ENCODE peak calls at places on chromosomes 3 and 15, in five cellular contexts. One of them, this sample, is unnamed.

GRCh38 chr3:139803294-139803693 is 125.5 kb upstream of the NMNAT3 start:
- DNase-seq in stomach: no peak
- DNase-seq in left lung: no peak
- DNase-seq in WERI-Rb-1: no peak
- DNase-seq in neural progenitor cell: no peak
- DNase-seq in this sample: no peak

GRCh38 chr3:127238602-127239001 is 45.7 kb downstream of the PRR23E start:
- DNase-seq in stomach: no peak
- DNase-seq in left lung: no peak
- DNase-seq in WERI-Rb-1: no peak
- DNase-seq in neural progenitor cell: no peak
- DNase-seq in this sample: no peak

GRCh38 chr15:66128116-66128715 is 125.3 kb downstream of the MEGF11 start:
- DNase-seq in stomach: no peak
- DNase-seq in left lung: no peak
- DNase-seq in WERI-Rb-1: no peak
- DNase-seq in neural progenitor cell: no peak
- DNase-seq in this sample: no peak

GRCh38 chr3:10726787-10727186 is 89.2 kb upstream of the SLC6A11 start:
- DNase-seq in stomach: no peak
- DNase-seq in left lung: no peak
- DNase-seq in WERI-Rb-1: no peak
- DNase-seq in neural progenitor cell: no peak
- DNase-seq in this sample: no peak

GRCh38 chr3:170809021-170809974 is 60.7 kb downstream of the RPL22L1 start:
- DNase-seq in stomach: no peak
- DNase-seq in left lung: no peak
- DNase-seq in WERI-Rb-1: peak; percentile 76
- DNase-seq in neural progenitor cell: peak; percentile 73
- DNase-seq in this sample: no peak

GRCh38 chr15:45184562-45185041 is 3.2 kb downstream of the SHF start:
- DNase-seq in stomach: no peak
- DNase-seq in left lung: no peak
- DNase-seq in WERI-Rb-1: peak; percentile 59
- DNase-seq in neural progenitor cell: no peak
- DNase-seq in this sample: no peak

GRCh38 chr3:197197334-197197733 is 101.1 kb downstream of the DLG1 start:
- DNase-seq in stomach: no peak
- DNase-seq in left lung: no peak
- DNase-seq in WERI-Rb-1: no peak
- DNase-seq in neural progenitor cell: no peak
- DNase-seq in this sample: no peak

GRCh38 chr3:185225080-185225479 is 28.8 kb downstream of the EHHADH start:
- DNase-seq in stomach: no peak
- DNase-seq in left lung: no peak
- DNase-seq in WERI-Rb-1: no peak
- DNase-seq in neural progenitor cell: no peak
- DNase-seq in this sample: no peak

GRCh38 chr3:20055020-20055775 is 15.0 kb downstream of the KAT2B start:
- DNase-seq in stomach: no peak
- DNase-seq in left lung: no peak
- DNase-seq in WERI-Rb-1: no peak
- DNase-seq in neural progenitor cell: no peak
- DNase-seq in this sample: no peak

GRCh38 chr3:20056727-20057611 is 16.7 kb downstream of the KAT2B start:
- DNase-seq in stomach: no peak
- DNase-seq in left lung: no peak
- DNase-seq in WERI-Rb-1: no peak
- DNase-seq in neural progenitor cell: no peak
- DNase-seq in this sample: no peak

GRCh38 chr3:20054549-20054987 is 14.3 kb downstream of the KAT2B start:
- DNase-seq in stomach: peak; percentile 62
- DNase-seq in left lung: no peak
- DNase-seq in WERI-Rb-1: no peak
- DNase-seq in neural progenitor cell: no peak
- DNase-seq in this sample: peak; percentile 34

GRCh38 chr3:20060924-20061323 is 20.7 kb downstream of the KAT2B start:
- DNase-seq in stomach: no peak
- DNase-seq in left lung: no peak
- DNase-seq in WERI-Rb-1: no peak
- DNase-seq in neural progenitor cell: no peak
- DNase-seq in this sample: no peak

GRCh38 chr3:20057612-20058180 is 17.4 kb downstream of the KAT2B start:
- DNase-seq in stomach: no peak
- DNase-seq in left lung: no peak
- DNase-seq in WERI-Rb-1: no peak
- DNase-seq in neural progenitor cell: no peak
- DNase-seq in this sample: no peak
- H3K27ac ChIP-seq in stomach: peak overlapping the region; percentile 13
- H3K27ac ChIP-seq in left lung: peak overlapping the region; percentile 42
- H3K27ac ChIP-seq in WERI-Rb-1: no peak overlapping the region
- H3K27ac ChIP-seq in neural progenitor cell: no peak overlapping the region
- H3K27ac ChIP-seq in this sample: peak overlapping the region; percentile 77

GRCh38 chr15:75347222-75348033 is 589 bp downstream of the NEIL1 start:
- DNase-seq in stomach: peak; percentile 68
- DNase-seq in left lung: peak; percentile 89
- DNase-seq in WERI-Rb-1: peak; percentile 73
- DNase-seq in neural progenitor cell: peak; percentile 71
- DNase-seq in this sample: peak; percentile 79
- TF ChIP-seq CTCF in stomach: no peak
- TF ChIP-seq CTCF in left lung: no peak
- TF ChIP-seq CTCF in WERI-Rb-1: no peak
- TF ChIP-seq CTCF in neural progenitor cell: no peak
- TF ChIP-seq CTCF in this sample: no peak

GRCh38 chr15:42843699-42844098 is 76.9 kb downstream of the TTBK2 start:
- DNase-seq in stomach: no peak
- DNase-seq in left lung: no peak
- DNase-seq in WERI-Rb-1: no peak
- DNase-seq in neural progenitor cell: no peak
- DNase-seq in this sample: no peak
- H3K27ac ChIP-seq in stomach: no peak overlapping the region
- H3K27ac ChIP-seq in left lung: no peak overlapping the region
- H3K27ac ChIP-seq in WERI-Rb-1: no peak overlapping the region
- H3K27ac ChIP-seq in neural progenitor cell: no peak overlapping the region
- H3K27ac ChIP-seq in this sample: no peak overlapping the region

GRCh38 chr15:90022905-90023700 is 22.0 kb downstream of the ZNF710 start:
- DNase-seq in stomach: no peak
- DNase-seq in left lung: no peak
- DNase-seq in WERI-Rb-1: no peak
- DNase-seq in neural progenitor cell: no peak
- DNase-seq in this sample: peak; percentile 15
- TF ChIP-seq CTCF in stomach: no peak
- TF ChIP-seq CTCF in left lung: no peak
- TF ChIP-seq CTCF in WERI-Rb-1: no peak
- TF ChIP-seq CTCF in neural progenitor cell: no peak
- TF ChIP-seq CTCF in this sample: no peak

DNA sequence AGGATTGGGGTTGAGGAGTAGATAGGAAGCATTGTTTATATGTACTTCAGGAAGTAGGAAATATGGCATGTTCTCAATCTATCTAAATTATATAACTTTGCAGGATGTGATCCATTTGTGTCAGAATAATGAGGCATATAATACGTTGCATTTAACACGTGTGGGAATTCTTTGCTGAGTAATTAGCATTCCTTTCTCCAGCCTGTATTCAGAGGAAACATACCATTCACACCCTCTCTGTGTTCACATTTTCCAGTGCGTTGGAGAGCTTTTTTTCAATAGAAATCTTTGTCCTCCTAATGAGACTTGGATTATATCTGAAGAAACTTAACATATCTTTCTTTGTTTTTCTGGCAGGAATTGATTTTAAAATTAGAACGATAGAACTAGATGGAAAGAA is 33.0 kb upstream of the APH1B start:
- DNase-seq in stomach: no peak
- DNase-seq in left lung: no peak
- DNase-seq in WERI-Rb-1: no peak
- DNase-seq in neural progenitor cell: no peak
- DNase-seq in this sample: no peak
- H3K27ac ChIP-seq in stomach: peak overlapping the region; percentile 30
- H3K27ac ChIP-seq in left lung: peak overlapping the region; percentile 45
- H3K27ac ChIP-seq in WERI-Rb-1: no peak overlapping the region
- H3K27ac ChIP-seq in neural progenitor cell: peak overlapping the region; percentile 26
- H3K27ac ChIP-seq in this sample: peak overlapping the region; percentile 27

GRCh38 chr15:35519536-35520149 is 26.3 kb downstream of the DPH6 start:
- DNase-seq in stomach: no peak
- DNase-seq in left lung: no peak
- DNase-seq in WERI-Rb-1: no peak
- DNase-seq in neural progenitor cell: peak; percentile 62
- DNase-seq in this sample: no peak
- TF ChIP-seq CTCF in stomach: peak; percentile 24
- TF ChIP-seq CTCF in left lung: peak; percentile 60
- TF ChIP-seq CTCF in WERI-Rb-1: peak; percentile 19
- TF ChIP-seq CTCF in neural progenitor cell: peak; percentile 95
- TF ChIP-seq CTCF in this sample: peak; percentile 66

DNA sequence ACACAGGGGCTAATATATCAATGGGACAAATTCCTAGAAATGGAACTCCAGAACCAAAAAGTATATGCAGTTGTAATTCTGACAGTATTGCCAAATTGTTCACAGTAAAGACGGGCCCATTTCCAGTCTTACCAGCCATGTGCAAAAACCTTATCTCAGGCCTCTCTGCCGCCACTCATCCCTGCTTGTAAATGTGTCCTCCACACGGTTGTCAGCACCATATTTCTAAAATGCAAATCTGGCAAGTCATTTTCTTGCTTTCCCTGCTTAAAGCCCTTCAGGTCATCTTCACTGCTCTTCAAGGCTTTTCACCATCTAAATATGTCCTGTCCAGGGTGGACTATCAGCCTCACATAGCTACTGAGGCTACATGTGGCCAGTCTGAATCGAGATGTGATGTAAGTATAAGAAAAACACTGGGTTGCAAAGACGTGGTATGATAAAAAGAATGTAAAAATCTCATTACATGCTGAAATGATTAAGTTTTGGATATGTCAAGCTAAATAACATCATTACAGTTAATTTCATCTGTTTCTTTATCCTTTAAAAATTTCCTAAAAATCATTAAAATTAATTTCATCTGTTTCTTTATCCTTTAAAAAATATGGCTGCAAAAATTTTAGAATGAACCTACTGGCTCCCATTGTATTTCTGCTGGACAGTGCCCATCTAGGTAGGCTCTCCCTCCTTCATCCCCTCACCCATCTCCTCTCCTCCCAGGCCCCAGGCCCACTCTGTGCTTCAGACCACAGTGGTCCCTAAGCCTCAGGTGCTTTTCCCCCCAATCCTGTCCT is 980 bp downstream of the PARP9 start:
- DNase-seq in stomach: no peak
- DNase-seq in left lung: no peak
- DNase-seq in WERI-Rb-1: no peak
- DNase-seq in neural progenitor cell: no peak
- DNase-seq in this sample: no peak
- H3K27ac ChIP-seq in stomach: peak overlapping the region; percentile 92
- H3K27ac ChIP-seq in left lung: peak overlapping the region; percentile 96
- H3K27ac ChIP-seq in WERI-Rb-1: no peak overlapping the region
- H3K27ac ChIP-seq in neural progenitor cell: no peak overlapping the region
- H3K27ac ChIP-seq in this sample: peak overlapping the region; percentile 83

DNA sequence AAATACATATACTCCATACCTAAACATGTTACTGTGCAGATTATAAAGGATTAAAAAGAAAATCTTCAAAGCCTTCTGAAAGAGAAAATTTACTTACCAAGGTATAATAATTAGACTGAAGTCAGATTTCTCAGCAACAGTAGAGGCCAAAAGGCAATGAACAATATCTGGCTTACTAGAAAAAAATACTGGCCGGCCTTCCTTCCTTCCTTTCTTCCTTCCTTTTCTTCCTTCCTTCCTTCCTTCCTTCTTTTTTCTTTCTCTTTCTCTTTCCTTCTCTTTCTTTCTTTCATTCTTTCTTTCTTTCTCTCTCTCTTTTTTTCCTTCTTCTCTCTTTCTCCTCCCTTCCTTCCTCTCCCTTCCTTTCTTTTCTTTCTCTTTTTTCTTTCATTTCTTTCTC is 209.6 kb downstream of the KCNH8 start:
- DNase-seq in stomach: no peak
- DNase-seq in left lung: no peak
- DNase-seq in WERI-Rb-1: no peak
- DNase-seq in neural progenitor cell: no peak
- DNase-seq in this sample: no peak
- TF ChIP-seq CTCF in stomach: no peak
- TF ChIP-seq CTCF in left lung: no peak
- TF ChIP-seq CTCF in WERI-Rb-1: no peak
- TF ChIP-seq CTCF in neural progenitor cell: no peak
- TF ChIP-seq CTCF in this sample: no peak